ENCODE peak calls at places on chromosomes 16 and 17, in nine cellular contexts. One of them, this sample, is unnamed.

GRCh38 chr16:88331989-88332920 is 50.5 kb upstream of the ZNF469 start:
- DNase-seq in foreskin fibroblast: peak
- DNase-seq in fibroblast of the aortic adventitia: peak
- DNase-seq in GM12878: no peak
- DNase-seq in mucosa of descending colon: no peak
- DNase-seq in H1: no peak
- DNase-seq in psoas muscle: peak
- DNase-seq in lower lobe of right lung: no peak
- DNase-seq in Peyer's patch: no peak
- DNase-seq in this sample: peak

GRCh38 chr17:5019475-5019956 is 15.7 kb downstream of the SLC52A1 start:
- DNase-seq in foreskin fibroblast: no peak
- DNase-seq in fibroblast of the aortic adventitia: no peak
- DNase-seq in GM12878: no peak
- DNase-seq in mucosa of descending colon: no peak
- DNase-seq in H1: no peak
- DNase-seq in psoas muscle: no peak
- DNase-seq in lower lobe of right lung: no peak
- DNase-seq in Peyer's patch: no peak
- DNase-seq in this sample: no peak

GRCh38 chr16:89193021-89193575 is 7.2 kb downstream of the SLC22A31 start:
- DNase-seq in foreskin fibroblast: peak
- DNase-seq in fibroblast of the aortic adventitia: peak
- DNase-seq in GM12878: no peak
- DNase-seq in mucosa of descending colon: peak
- DNase-seq in H1: peak
- DNase-seq in psoas muscle: peak
- DNase-seq in lower lobe of right lung: peak
- DNase-seq in Peyer's patch: no peak
- DNase-seq in this sample: peak

GRCh38 chr17:37742114-37742761 is 2.6 kb downstream of the HNF1B start:
- DNase-seq in foreskin fibroblast: no peak
- DNase-seq in fibroblast of the aortic adventitia: peak
- DNase-seq in GM12878: no peak
- DNase-seq in mucosa of descending colon: peak
- DNase-seq in H1: no peak
- DNase-seq in psoas muscle: no peak
- DNase-seq in lower lobe of right lung: no peak
- DNase-seq in Peyer's patch: no peak
- DNase-seq in this sample: no peak

GRCh38 chr16:13896543-13897182 is 23.3 kb upstream of the ERCC4 start:
- DNase-seq in foreskin fibroblast: peak
- DNase-seq in fibroblast of the aortic adventitia: no peak
- DNase-seq in GM12878: no peak
- DNase-seq in mucosa of descending colon: no peak
- DNase-seq in H1: no peak
- DNase-seq in psoas muscle: no peak
- DNase-seq in lower lobe of right lung: no peak
- DNase-seq in Peyer's patch: no peak
- DNase-seq in this sample: no peak

GRCh38 chr17:62172492-62173291 is 107.6 kb upstream of the MED13 start:
- DNase-seq in foreskin fibroblast: no peak
- DNase-seq in fibroblast of the aortic adventitia: peak
- DNase-seq in GM12878: no peak
- DNase-seq in mucosa of descending colon: no peak
- DNase-seq in H1: no peak
- DNase-seq in psoas muscle: no peak
- DNase-seq in lower lobe of right lung: no peak
- DNase-seq in Peyer's patch: no peak
- DNase-seq in this sample: no peak

GRCh38 chr17:71203953-71204352 is 916.9 kb upstream of the SOX9 start:
- DNase-seq in foreskin fibroblast: peak
- DNase-seq in fibroblast of the aortic adventitia: no peak
- DNase-seq in GM12878: no peak
- DNase-seq in mucosa of descending colon: no peak
- DNase-seq in H1: no peak
- DNase-seq in psoas muscle: no peak
- DNase-seq in lower lobe of right lung: no peak
- DNase-seq in Peyer's patch: no peak
- DNase-seq in this sample: peak

GRCh38 chr16:18048858-18049257 is 287.7 kb downstream of the NPIPA8 start:
- DNase-seq in foreskin fibroblast: no peak
- DNase-seq in fibroblast of the aortic adventitia: no peak
- DNase-seq in GM12878: no peak
- DNase-seq in mucosa of descending colon: no peak
- DNase-seq in H1: no peak
- DNase-seq in psoas muscle: no peak
- DNase-seq in lower lobe of right lung: no peak
- DNase-seq in Peyer's patch: no peak
- DNase-seq in this sample: no peak

GRCh38 chr17:50927287-50927686 is 61.1 kb upstream of the TOB1 start:
- DNase-seq in foreskin fibroblast: no peak
- DNase-seq in fibroblast of the aortic adventitia: no peak
- DNase-seq in GM12878: no peak
- DNase-seq in mucosa of descending colon: no peak
- DNase-seq in H1: no peak
- DNase-seq in psoas muscle: no peak
- DNase-seq in lower lobe of right lung: no peak
- DNase-seq in Peyer's patch: no peak
- DNase-seq in this sample: no peak

GRCh38 chr17:57400648-57401047 is 144.3 kb downstream of the MSI2 start:
- DNase-seq in foreskin fibroblast: no peak
- DNase-seq in fibroblast of the aortic adventitia: no peak
- DNase-seq in GM12878: no peak
- DNase-seq in mucosa of descending colon: no peak
- DNase-seq in H1: no peak
- DNase-seq in psoas muscle: no peak
- DNase-seq in lower lobe of right lung: no peak
- DNase-seq in Peyer's patch: no peak
- DNase-seq in this sample: peak

GRCh38 chr17:7479389-7480192 is at the start of gene ZBTB4:
- DNase-seq in foreskin fibroblast: no peak
- DNase-seq in fibroblast of the aortic adventitia: peak
- DNase-seq in GM12878: no peak
- DNase-seq in mucosa of descending colon: peak
- DNase-seq in H1: no peak
- DNase-seq in psoas muscle: peak
- DNase-seq in lower lobe of right lung: peak
- DNase-seq in Peyer's patch: peak
- DNase-seq in this sample: peak

GRCh38 chr17:7476951-7477350 is 2.5 kb downstream of the ZBTB4 start:
- DNase-seq in foreskin fibroblast: no peak
- DNase-seq in fibroblast of the aortic adventitia: no peak
- DNase-seq in GM12878: no peak
- DNase-seq in mucosa of descending colon: no peak
- DNase-seq in H1: no peak
- DNase-seq in psoas muscle: no peak
- DNase-seq in lower lobe of right lung: no peak
- DNase-seq in Peyer's patch: no peak
- DNase-seq in this sample: no peak

GRCh38 chr17:7478276-7479138 is 924 bp downstream of the ZBTB4 start:
- DNase-seq in foreskin fibroblast: no peak
- DNase-seq in fibroblast of the aortic adventitia: peak
- DNase-seq in GM12878: no peak
- DNase-seq in mucosa of descending colon: peak
- DNase-seq in H1: no peak
- DNase-seq in psoas muscle: peak
- DNase-seq in lower lobe of right lung: peak
- DNase-seq in Peyer's patch: peak
- DNase-seq in this sample: peak

GRCh38 chr17:7477392-7478275 is 1.8 kb downstream of the ZBTB4 start:
- DNase-seq in foreskin fibroblast: peak
- DNase-seq in fibroblast of the aortic adventitia: peak
- DNase-seq in GM12878: no peak
- DNase-seq in mucosa of descending colon: peak
- DNase-seq in H1: no peak
- DNase-seq in psoas muscle: no peak
- DNase-seq in lower lobe of right lung: peak
- DNase-seq in Peyer's patch: no peak
- DNase-seq in this sample: peak

DNA sequence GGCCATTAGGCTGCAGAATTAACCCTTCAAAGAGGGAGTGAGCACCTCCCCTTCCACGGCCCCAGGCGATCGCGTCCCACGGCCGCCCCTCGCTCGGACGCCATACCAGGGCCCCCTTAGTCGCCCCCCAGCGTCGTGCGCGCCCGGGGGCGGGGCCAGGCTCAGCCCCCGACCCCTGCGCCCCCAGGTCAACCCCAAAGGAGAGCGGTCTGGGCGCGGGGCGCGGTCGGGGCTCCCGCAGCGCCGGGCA is 367 bp downstream of the ZBTB4 start:
- DNase-seq in foreskin fibroblast: no peak
- DNase-seq in fibroblast of the aortic adventitia: no peak
- DNase-seq in GM12878: no peak
- DNase-seq in mucosa of descending colon: no peak
- DNase-seq in H1: no peak
- DNase-seq in psoas muscle: no peak
- DNase-seq in lower lobe of right lung: no peak
- DNase-seq in Peyer's patch: no peak
- DNase-seq in this sample: no peak
- TF ChIP-seq CTCF in foreskin fibroblast: no peak
- TF ChIP-seq CTCF in fibroblast of the aortic adventitia: no peak
- TF ChIP-seq CTCF in GM12878: no peak
- TF ChIP-seq CTCF in mucosa of descending colon: no peak
- TF ChIP-seq CTCF in H1: no peak
- TF ChIP-seq CTCF in psoas muscle: no peak
- TF ChIP-seq CTCF in lower lobe of right lung: no peak
- TF ChIP-seq CTCF in Peyer's patch: no peak
- TF ChIP-seq CTCF in this sample: no peak

DNA sequence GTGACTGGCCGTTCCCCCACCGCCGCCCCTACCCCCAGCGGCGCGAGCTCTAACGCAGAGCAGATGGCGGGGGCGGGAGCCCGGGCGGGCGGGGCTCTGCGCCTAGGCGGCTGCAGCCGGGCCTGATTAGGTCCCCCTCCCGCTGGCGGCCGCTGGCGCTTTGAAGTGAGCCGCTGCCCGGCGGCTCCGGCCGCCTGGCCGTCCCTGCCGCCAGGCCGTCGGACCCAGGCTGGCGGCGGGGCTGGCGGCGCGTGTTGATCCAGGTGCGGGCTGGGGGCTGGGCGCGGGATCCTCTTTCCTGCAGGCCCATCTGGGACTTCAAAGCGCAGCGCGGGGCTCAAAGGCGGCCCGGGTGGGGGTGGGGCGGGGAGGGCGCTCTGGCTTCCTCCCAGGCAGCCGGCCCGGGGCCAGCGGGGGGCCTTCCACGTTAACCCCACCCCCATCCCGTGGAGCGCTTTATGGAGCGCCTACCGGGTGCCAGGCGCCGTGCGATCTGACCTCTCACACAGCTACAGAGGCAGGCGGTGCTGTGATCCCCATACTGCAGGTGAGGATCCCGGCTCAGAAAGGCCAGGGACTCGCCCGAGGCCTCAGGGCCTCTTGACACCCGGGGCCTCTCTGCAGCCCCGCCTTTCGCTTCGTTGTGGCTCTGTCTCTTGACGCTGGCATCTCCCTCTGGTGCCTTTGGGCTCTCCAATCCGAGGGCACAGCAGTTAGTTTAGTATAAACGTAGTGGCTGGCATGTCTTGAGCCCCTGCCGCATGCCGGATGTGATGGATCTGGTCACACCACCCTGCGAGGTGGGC is 80.0 kb upstream of the NKD1 start:
- DNase-seq in foreskin fibroblast: no peak
- DNase-seq in fibroblast of the aortic adventitia: no peak
- DNase-seq in GM12878: no peak
- DNase-seq in mucosa of descending colon: peak
- DNase-seq in H1: no peak
- DNase-seq in psoas muscle: no peak
- DNase-seq in lower lobe of right lung: no peak
- DNase-seq in Peyer's patch: no peak
- DNase-seq in this sample: no peak
- H3K4me3 ChIP-seq in foreskin fibroblast: peak
- H3K4me3 ChIP-seq in fibroblast of the aortic adventitia: no peak
- H3K4me3 ChIP-seq in GM12878: no peak
- H3K4me3 ChIP-seq in mucosa of descending colon: no peak
- H3K4me3 ChIP-seq in H1: peak
- H3K4me3 ChIP-seq in psoas muscle: peak
- H3K4me3 ChIP-seq in lower lobe of right lung: peak
- H3K4me3 ChIP-seq in Peyer's patch: peak
- H3K4me3 ChIP-seq in this sample: peak

DNA sequence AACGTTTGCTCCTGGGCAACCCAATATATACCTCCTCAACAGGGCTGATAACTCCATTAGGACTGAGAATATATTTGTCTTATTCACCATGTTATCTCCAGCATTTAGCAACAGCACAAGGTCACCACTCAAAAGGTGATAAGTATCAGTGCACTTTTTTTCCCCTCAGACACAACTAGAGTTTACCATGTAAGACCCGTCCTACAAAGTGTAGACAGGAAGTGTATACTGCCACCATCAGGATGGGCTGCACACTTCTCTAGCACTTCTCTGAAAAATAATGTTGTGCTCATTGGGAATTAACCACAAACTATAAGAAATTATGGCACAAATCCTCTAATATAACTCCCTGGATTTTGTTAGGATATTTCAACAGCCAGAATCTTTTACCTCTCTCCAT is 5.7 kb upstream of the VAT1L start:
- DNase-seq in foreskin fibroblast: no peak
- DNase-seq in fibroblast of the aortic adventitia: peak
- DNase-seq in GM12878: no peak
- DNase-seq in mucosa of descending colon: no peak
- DNase-seq in H1: no peak
- DNase-seq in psoas muscle: no peak
- DNase-seq in lower lobe of right lung: no peak
- DNase-seq in Peyer's patch: no peak
- DNase-seq in this sample: no peak
- TF ChIP-seq CTCF in foreskin fibroblast: peak
- TF ChIP-seq CTCF in fibroblast of the aortic adventitia: peak
- TF ChIP-seq CTCF in GM12878: peak
- TF ChIP-seq CTCF in mucosa of descending colon: no peak
- TF ChIP-seq CTCF in H1: peak
- TF ChIP-seq CTCF in psoas muscle: no peak
- TF ChIP-seq CTCF in lower lobe of right lung: peak
- TF ChIP-seq CTCF in Peyer's patch: no peak
- TF ChIP-seq CTCF in this sample: peak

DNA sequence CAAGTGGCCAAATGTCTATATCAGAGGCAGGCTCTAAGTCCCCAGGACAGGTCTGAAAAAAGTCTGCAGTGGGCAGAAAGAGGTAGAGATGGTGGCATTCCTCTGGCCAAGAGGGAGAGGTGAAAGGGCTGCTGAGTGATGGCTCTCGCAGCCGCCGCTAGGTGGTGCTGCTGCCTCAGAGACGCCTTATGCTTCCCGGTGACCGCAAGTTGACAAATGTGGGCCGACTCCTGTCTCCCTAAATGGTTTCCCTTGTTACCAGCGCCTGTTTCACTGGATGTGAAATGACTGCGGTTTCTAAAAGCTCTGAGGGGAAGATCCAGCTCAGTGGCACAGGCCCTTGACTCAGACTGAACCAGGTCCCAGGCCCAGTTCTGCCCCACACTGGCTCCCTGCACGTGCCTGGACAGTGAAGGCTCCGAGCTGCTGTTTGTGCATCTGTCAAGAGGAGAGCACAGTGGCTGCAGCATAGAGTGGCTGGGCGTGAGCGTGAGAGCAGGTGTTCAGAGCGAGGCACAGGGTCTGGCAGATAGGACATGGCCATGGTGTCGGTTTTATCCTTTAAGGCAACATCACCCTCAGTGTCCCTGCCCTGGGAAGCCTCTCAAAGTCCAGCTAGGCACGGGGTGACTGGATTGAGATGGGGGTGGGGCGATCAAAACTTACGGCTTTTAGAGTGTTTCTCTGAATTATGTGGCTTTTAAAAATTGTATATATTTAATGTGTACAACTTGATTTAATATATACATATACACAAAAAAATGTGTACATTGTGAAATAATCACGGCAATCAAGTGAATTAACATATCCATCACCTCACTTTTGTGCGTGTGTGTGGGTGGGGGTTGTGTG is 19.9 kb downstream of the CLEC16A start:
- DNase-seq in foreskin fibroblast: peak
- DNase-seq in fibroblast of the aortic adventitia: peak
- DNase-seq in GM12878: no peak
- DNase-seq in mucosa of descending colon: peak
- DNase-seq in H1: no peak
- DNase-seq in psoas muscle: peak
- DNase-seq in lower lobe of right lung: peak
- DNase-seq in Peyer's patch: peak
- DNase-seq in this sample: peak
- H3K4me3 ChIP-seq in foreskin fibroblast: no peak
- H3K4me3 ChIP-seq in fibroblast of the aortic adventitia: no peak
- H3K4me3 ChIP-seq in GM12878: peak
- H3K4me3 ChIP-seq in mucosa of descending colon: no peak
- H3K4me3 ChIP-seq in H1: no peak
- H3K4me3 ChIP-seq in psoas muscle: no peak
- H3K4me3 ChIP-seq in lower lobe of right lung: no peak
- H3K4me3 ChIP-seq in Peyer's patch: no peak
- H3K4me3 ChIP-seq in this sample: no peak

This sample was measured in astrocyte.